ENCODE peak calls at places on chromosomes 3 and 15, in ten cellular contexts. M is A673, V is fibroblast of lung, B is A549, N is kidney epithelial cell, Q is astrocyte of the spinal cord, P is AG04449, Z is AG04450, X is cardiac fibroblast, J is IMR-90. R is an unnamed sample.

GRCh38 chr3:22720596-22720995 is 482.5 kb upstream of the UBE2E2 start:
- DNase-seq in V (no peak), Q (no peak), M (no peak), Z (no peak), J (no peak), X (no peak), N (no peak), P (no peak), B (no peak), R (no peak)

GRCh38 chr3:72295974-72296450 is 511.1 kb upstream of the PROK2 start:
- DNase-seq in N (no peak), Q (no peak), M (no peak), Z (no peak), B (no peak), J (no peak), X (no peak), P (no peak), V (no peak), R (no peak)

GRCh38 chr3:41237907-41238306 is 38.6 kb downstream of the CTNNB1 start:
- DNase-seq in M (no peak), N (no peak), V (no peak), X (peak; percentile 19), P (no peak), Z (no peak), Q (no peak), J (no peak), B (no peak), R (no peak)

GRCh38 chr3:51683566-51683965 is 12.5 kb downstream of the TEX264 start:
- DNase-seq in N (no peak), B (no peak), V (no peak), X (no peak), Q (no peak), Z (no peak), J (no peak), P (no peak), M (no peak), R (no peak)

GRCh38 chr15:44729394-44729913 is 6.9 kb upstream of the TRIM69 start:
- DNase-seq in M (peak; percentile 57), N (no peak), P (no peak), Z (no peak), X (peak; percentile 43), V (no peak), J (peak; percentile 18), B (no peak), Q (no peak), R (no peak)

GRCh38 chr15:70424937-70425411 is 327.3 kb upstream of the TLE3 start:
- DNase-seq in V (no peak), B (no peak), P (no peak), J (no peak), M (no peak), Q (no peak), Z (no peak), N (no peak), X (no peak), R (no peak)

GRCh38 chr15:62993066-62993465 is 49.5 kb upstream of the TPM1 start:
- DNase-seq in Q (no peak), P (no peak), M (no peak), B (no peak), Z (no peak), X (no peak), V (no peak), N (no peak), J (no peak), R (no peak)

GRCh38 chr15:33007295-33007855 is 187.1 kb downstream of the FMN1 start:
- DNase-seq in N (no peak), V (peak; percentile 62), Z (no peak), M (peak; percentile 24), X (peak; percentile 59), J (peak; percentile 35), B (peak; percentile 31), P (no peak), Q (peak; percentile 49), R (no peak)

DNA sequence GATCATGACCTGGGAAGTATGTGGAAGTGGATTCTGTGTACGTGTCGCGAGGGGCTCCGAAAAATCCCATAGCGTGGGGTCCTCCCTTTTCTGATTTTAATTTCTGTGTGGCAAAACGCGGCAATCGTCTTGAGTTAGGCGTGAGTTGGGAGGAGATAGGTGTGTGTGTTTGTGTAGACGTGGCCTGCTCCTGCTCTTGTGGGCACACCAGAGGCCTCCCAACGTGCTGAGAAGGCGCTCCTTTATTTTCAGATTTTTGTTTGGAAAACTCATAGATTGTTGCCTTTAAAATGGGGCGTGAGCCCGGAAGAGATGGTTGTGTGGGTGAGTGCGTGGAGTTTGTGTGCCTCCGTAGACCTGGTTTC is 1.3 kb downstream of the TRIM71 start:
- DNase-seq in N (no peak), X (no peak), J (no peak), B (no peak), Z (no peak), M (no peak), V (no peak), Q (no peak), P (no peak), R (no peak)
- H3K4me3 ChIP-seq in N (peak overlapping the region; percentile 58), X (no peak overlapping the region), J (no peak overlapping the region), B (no peak overlapping the region), Z (no peak overlapping the region), M (no peak overlapping the region), V (no peak overlapping the region), Q (no peak overlapping the region), P (no peak overlapping the region), R (no peak overlapping the region)

GRCh38 chr3:39255503-39256325 is 24.1 kb downstream of the CX3CR1 start:
- DNase-seq in M (no peak), V (no peak), P (no peak), N (no peak), J (no peak), Q (no peak), B (no peak), Z (no peak), X (no peak), R (no peak)

GRCh38 chr3:39251576-39251975 is 28.3 kb downstream of the CX3CR1 start:
- DNase-seq in J (no peak), X (no peak), B (no peak), P (no peak), V (no peak), Q (no peak), N (no peak), Z (no peak), M (no peak), R (no peak)

GRCh38 chr3:39250116-39250747 is 29.6 kb downstream of the CX3CR1 start:
- DNase-seq in P (no peak), N (no peak), M (no peak), Q (no peak), V (peak; percentile 69), Z (no peak), X (peak; percentile 2), B (no peak), J (no peak), R (no peak)

GRCh38 chr3:39249453-39250115 is 30.3 kb downstream of the CX3CR1 start:
- DNase-seq in M (no peak), Z (no peak), N (peak; percentile 2), J (no peak), X (no peak), V (peak; percentile 20), Q (no peak), P (no peak), B (no peak), R (no peak)

GRCh38 chr3:39254806-39255449 is 24.9 kb downstream of the CX3CR1 start:
- DNase-seq in N (peak; percentile 1), V (peak; percentile 77), M (peak; percentile 3), Q (peak; percentile 17), J (peak; percentile 43), X (peak; percentile 25), Z (no peak), P (peak; percentile 31), B (no peak), R (no peak)
- H3K4me3 ChIP-seq in N (no peak overlapping the region), V (no peak overlapping the region), M (no peak overlapping the region), Q (no peak overlapping the region), J (no peak overlapping the region), X (no peak overlapping the region), Z (no peak overlapping the region), P (no peak overlapping the region), B (no peak overlapping the region), R (no peak overlapping the region)

GRCh38 chr15:74906450-74907276 is at the start of gene FAM219B:
- DNase-seq in Z (peak; percentile 60), V (peak; percentile 81), M (peak; percentile 87), P (no peak), N (peak; percentile 43), Q (peak; percentile 86), J (peak; percentile 83), X (peak; percentile 89), B (peak; percentile 98), R (peak; percentile 98)

GRCh38 chr15:74908635-74909034 is 2.0 kb upstream of the FAM219B start:
- DNase-seq in P (no peak), X (no peak), V (no peak), B (no peak), N (no peak), M (no peak), J (no peak), Z (no peak), Q (no peak), R (peak; percentile 44)

GRCh38 chr15:74904190-74904805 is 2.4 kb downstream of the FAM219B start:
- DNase-seq in N (no peak), P (no peak), X (no peak), Q (no peak), B (no peak), V (no peak), Z (no peak), M (no peak), J (no peak), R (peak; percentile 46)

GRCh38 chr15:74906193-74906449 is 530 bp downstream of the FAM219B start:
- DNase-seq in V (peak; percentile 23), B (peak; percentile 49), P (no peak), N (no peak), J (no peak), X (peak; percentile 24), M (peak; percentile 57), Z (no peak), Q (no peak), R (peak; percentile 71)

GRCh38 chr15:74907277-74907870 is 723 bp upstream of the FAM219B start:
- DNase-seq in V (no peak), Z (no peak), N (no peak), Q (no peak), B (no peak), M (no peak), X (peak; percentile 17), J (no peak), P (no peak), R (no peak)
- H3K4me3 ChIP-seq in V (peak overlapping the region; percentile 94), Z (peak overlapping the region; percentile 81), N (peak overlapping the region; percentile 91), Q (peak overlapping the region; percentile 89), B (peak overlapping the region; percentile 78), M (peak overlapping the region; percentile 85), X (peak overlapping the region; percentile 88), J (peak overlapping the region; percentile 89), P (peak overlapping the region; percentile 73), R (peak overlapping the region; percentile 77)

DNA sequence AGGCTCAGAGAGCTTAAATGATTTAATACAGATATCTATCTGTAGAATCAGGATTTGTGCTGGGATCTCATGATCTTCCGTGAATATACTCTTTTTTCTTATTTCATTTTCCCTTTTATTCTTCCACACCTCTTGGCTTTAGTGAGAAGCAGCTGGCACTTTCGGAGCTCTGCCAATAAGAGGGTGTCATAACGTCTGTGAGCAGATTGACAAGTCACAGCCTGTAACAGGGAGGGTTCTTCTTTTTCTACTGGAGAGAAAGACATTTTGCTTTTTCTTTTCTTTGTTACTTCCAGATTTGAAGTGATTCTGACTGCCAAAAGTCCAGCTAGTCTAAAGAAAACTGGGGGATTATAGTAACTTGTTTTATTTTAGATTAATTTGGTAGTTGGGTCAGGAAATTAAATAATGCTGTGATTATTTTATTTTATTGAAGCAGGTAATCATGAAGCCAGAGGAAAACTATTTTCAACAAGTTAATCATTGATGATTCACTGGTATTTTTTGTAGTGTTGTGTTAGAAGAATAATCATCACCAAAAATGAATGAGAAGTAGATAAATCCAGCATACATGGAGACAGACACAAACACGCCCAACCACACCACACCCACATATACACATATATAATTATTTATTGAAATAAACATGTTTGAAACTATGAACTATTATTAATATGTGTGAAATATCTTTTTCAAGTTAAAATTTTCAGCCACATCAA is 69.8 kb downstream of the TNFAIP8L3 start:
- DNase-seq in B (no peak), Z (no peak), V (peak; percentile 22), P (no peak), M (peak; percentile 17), X (peak; percentile 63), Q (no peak), J (peak; percentile 14), N (no peak), R (no peak)
- H3K4me3 ChIP-seq in B (no peak overlapping the region), Z (no peak overlapping the region), V (no peak overlapping the region), P (no peak overlapping the region), M (no peak overlapping the region), X (no peak overlapping the region), Q (no peak overlapping the region), J (no peak overlapping the region), N (no peak overlapping the region), R (no peak overlapping the region)